ENCODE peak calls at places on chromosomes 6 and 20, in ten cellular contexts. One of them, this sample, is unnamed.

GRCh38 chr6:121333196-121333595 is 1.1 kb downstream of the TBC1D32 start:
- DNase-seq in T follicular helper cell: no peak
- DNase-seq in HS-27A: no peak
- DNase-seq in hypothalamus: no peak
- DNase-seq in GM20000: no peak
- DNase-seq in T-helper 1 cell: no peak
- DNase-seq in stimulated activated naive CD8-positive, alpha-beta T cell treated with anti-CD3 and anti-CD28 coated beads, Interleukin-15, Interleukin-2, amounts not matched to agents 100 U/mL and 50 U/mL, for 24 hours: no peak
- DNase-seq in endothelial cell of umbilical vein: no peak
- DNase-seq in neural progenitor cell: no peak
- DNase-seq in tibial artery: no peak
- DNase-seq in this sample: no peak

GRCh38 chr20:371755-372542 is 8.6 kb upstream of the TRIB3 start:
- DNase-seq in T follicular helper cell: no peak
- DNase-seq in HS-27A: no peak
- DNase-seq in hypothalamus: no peak
- DNase-seq in GM20000: no peak
- DNase-seq in T-helper 1 cell: no peak
- DNase-seq in stimulated activated naive CD8-positive, alpha-beta T cell treated with anti-CD3 and anti-CD28 coated beads, Interleukin-15, Interleukin-2, amounts not matched to agents 100 U/mL and 50 U/mL, for 24 hours: no peak
- DNase-seq in endothelial cell of umbilical vein: peak
- DNase-seq in neural progenitor cell: no peak
- DNase-seq in tibial artery: no peak
- DNase-seq in this sample: peak

GRCh38 chr6:3911614-3912336 is 62.6 kb downstream of the FAM50B start:
- DNase-seq in T follicular helper cell: no peak
- DNase-seq in HS-27A: peak
- DNase-seq in hypothalamus: no peak
- DNase-seq in GM20000: no peak
- DNase-seq in T-helper 1 cell: no peak
- DNase-seq in stimulated activated naive CD8-positive, alpha-beta T cell treated with anti-CD3 and anti-CD28 coated beads, Interleukin-15, Interleukin-2, amounts not matched to agents 100 U/mL and 50 U/mL, for 24 hours: no peak
- DNase-seq in endothelial cell of umbilical vein: peak
- DNase-seq in neural progenitor cell: no peak
- DNase-seq in tibial artery: peak
- DNase-seq in this sample: no peak

GRCh38 chr6:6661684-6662083 is 73.2 kb downstream of the LY86 start:
- DNase-seq in T follicular helper cell: no peak
- DNase-seq in HS-27A: no peak
- DNase-seq in hypothalamus: no peak
- DNase-seq in GM20000: no peak
- DNase-seq in T-helper 1 cell: no peak
- DNase-seq in stimulated activated naive CD8-positive, alpha-beta T cell treated with anti-CD3 and anti-CD28 coated beads, Interleukin-15, Interleukin-2, amounts not matched to agents 100 U/mL and 50 U/mL, for 24 hours: no peak
- DNase-seq in endothelial cell of umbilical vein: peak
- DNase-seq in neural progenitor cell: no peak
- DNase-seq in tibial artery: no peak
- DNase-seq in this sample: peak

GRCh38 chr20:23586735-23587525 is 18.6 kb upstream of the CST9L start:
- DNase-seq in T follicular helper cell: no peak
- DNase-seq in HS-27A: no peak
- DNase-seq in hypothalamus: no peak
- DNase-seq in GM20000: no peak
- DNase-seq in T-helper 1 cell: no peak
- DNase-seq in stimulated activated naive CD8-positive, alpha-beta T cell treated with anti-CD3 and anti-CD28 coated beads, Interleukin-15, Interleukin-2, amounts not matched to agents 100 U/mL and 50 U/mL, for 24 hours: no peak
- DNase-seq in endothelial cell of umbilical vein: no peak
- DNase-seq in neural progenitor cell: no peak
- DNase-seq in tibial artery: no peak
- DNase-seq in this sample: peak

GRCh38 chr6:42365021-42365420 is 86.7 kb downstream of the TRERF1 start:
- DNase-seq in T follicular helper cell: no peak
- DNase-seq in HS-27A: no peak
- DNase-seq in hypothalamus: no peak
- DNase-seq in GM20000: no peak
- DNase-seq in T-helper 1 cell: no peak
- DNase-seq in stimulated activated naive CD8-positive, alpha-beta T cell treated with anti-CD3 and anti-CD28 coated beads, Interleukin-15, Interleukin-2, amounts not matched to agents 100 U/mL and 50 U/mL, for 24 hours: no peak
- DNase-seq in endothelial cell of umbilical vein: no peak
- DNase-seq in neural progenitor cell: no peak
- DNase-seq in tibial artery: no peak
- DNase-seq in this sample: no peak

GRCh38 chr20:13101701-13102100 is 92.9 kb downstream of the SPTLC3 start:
- DNase-seq in T follicular helper cell: no peak
- DNase-seq in HS-27A: peak
- DNase-seq in hypothalamus: no peak
- DNase-seq in GM20000: no peak
- DNase-seq in T-helper 1 cell: no peak
- DNase-seq in stimulated activated naive CD8-positive, alpha-beta T cell treated with anti-CD3 and anti-CD28 coated beads, Interleukin-15, Interleukin-2, amounts not matched to agents 100 U/mL and 50 U/mL, for 24 hours: no peak
- DNase-seq in endothelial cell of umbilical vein: no peak
- DNase-seq in neural progenitor cell: no peak
- DNase-seq in tibial artery: no peak
- DNase-seq in this sample: peak

GRCh38 chr6:154302111-154302752 is 54.4 kb downstream of the IPCEF1 start:
- DNase-seq in T follicular helper cell: no peak
- DNase-seq in HS-27A: no peak
- DNase-seq in hypothalamus: no peak
- DNase-seq in GM20000: peak
- DNase-seq in T-helper 1 cell: no peak
- DNase-seq in stimulated activated naive CD8-positive, alpha-beta T cell treated with anti-CD3 and anti-CD28 coated beads, Interleukin-15, Interleukin-2, amounts not matched to agents 100 U/mL and 50 U/mL, for 24 hours: peak
- DNase-seq in endothelial cell of umbilical vein: no peak
- DNase-seq in neural progenitor cell: no peak
- DNase-seq in tibial artery: no peak
- DNase-seq in this sample: peak

GRCh38 chr6:130306377-130306776 is 59.4 kb upstream of the TMEM200A start:
- DNase-seq in T follicular helper cell: no peak
- DNase-seq in HS-27A: no peak
- DNase-seq in hypothalamus: no peak
- DNase-seq in GM20000: no peak
- DNase-seq in T-helper 1 cell: no peak
- DNase-seq in stimulated activated naive CD8-positive, alpha-beta T cell treated with anti-CD3 and anti-CD28 coated beads, Interleukin-15, Interleukin-2, amounts not matched to agents 100 U/mL and 50 U/mL, for 24 hours: no peak
- DNase-seq in endothelial cell of umbilical vein: no peak
- DNase-seq in neural progenitor cell: no peak
- DNase-seq in tibial artery: no peak
- DNase-seq in this sample: no peak

GRCh38 chr6:127939442-127940066 is 38.7 kb upstream of the THEMIS start:
- DNase-seq in T follicular helper cell: no peak
- DNase-seq in HS-27A: no peak
- DNase-seq in hypothalamus: no peak
- DNase-seq in GM20000: no peak
- DNase-seq in T-helper 1 cell: no peak
- DNase-seq in stimulated activated naive CD8-positive, alpha-beta T cell treated with anti-CD3 and anti-CD28 coated beads, Interleukin-15, Interleukin-2, amounts not matched to agents 100 U/mL and 50 U/mL, for 24 hours: no peak
- DNase-seq in endothelial cell of umbilical vein: peak
- DNase-seq in neural progenitor cell: no peak
- DNase-seq in tibial artery: no peak
- DNase-seq in this sample: no peak

GRCh38 chr6:111267764-111268333 is 180.5 kb downstream of the SLC16A10 start:
- DNase-seq in T follicular helper cell: no peak
- DNase-seq in HS-27A: no peak
- DNase-seq in hypothalamus: no peak
- DNase-seq in GM20000: no peak
- DNase-seq in T-helper 1 cell: no peak
- DNase-seq in stimulated activated naive CD8-positive, alpha-beta T cell treated with anti-CD3 and anti-CD28 coated beads, Interleukin-15, Interleukin-2, amounts not matched to agents 100 U/mL and 50 U/mL, for 24 hours: no peak
- DNase-seq in endothelial cell of umbilical vein: no peak
- DNase-seq in neural progenitor cell: no peak
- DNase-seq in tibial artery: no peak
- DNase-seq in this sample: no peak

GRCh38 chr6:151805286-151805840 is 2.1 kb upstream of the ESR1 start:
- DNase-seq in T follicular helper cell: no peak
- DNase-seq in HS-27A: no peak
- DNase-seq in hypothalamus: no peak
- DNase-seq in GM20000: no peak
- DNase-seq in T-helper 1 cell: no peak
- DNase-seq in stimulated activated naive CD8-positive, alpha-beta T cell treated with anti-CD3 and anti-CD28 coated beads, Interleukin-15, Interleukin-2, amounts not matched to agents 100 U/mL and 50 U/mL, for 24 hours: no peak
- DNase-seq in endothelial cell of umbilical vein: no peak
- DNase-seq in neural progenitor cell: peak
- DNase-seq in tibial artery: peak
- DNase-seq in this sample: no peak

GRCh38 chr6:166862287-166862977 is 93.9 kb downstream of the RNASET2 start:
- DNase-seq in T follicular helper cell: peak
- DNase-seq in HS-27A: no peak
- DNase-seq in hypothalamus: peak
- DNase-seq in GM20000: peak
- DNase-seq in T-helper 1 cell: no peak
- DNase-seq in stimulated activated naive CD8-positive, alpha-beta T cell treated with anti-CD3 and anti-CD28 coated beads, Interleukin-15, Interleukin-2, amounts not matched to agents 100 U/mL and 50 U/mL, for 24 hours: peak
- DNase-seq in endothelial cell of umbilical vein: no peak
- DNase-seq in neural progenitor cell: peak
- DNase-seq in tibial artery: no peak
- DNase-seq in this sample: no peak

GRCh38 chr6:84748331-84748730 is 16.1 kb downstream of the TBX18 start:
- DNase-seq in T follicular helper cell: no peak
- DNase-seq in HS-27A: no peak
- DNase-seq in hypothalamus: no peak
- DNase-seq in GM20000: no peak
- DNase-seq in T-helper 1 cell: no peak
- DNase-seq in stimulated activated naive CD8-positive, alpha-beta T cell treated with anti-CD3 and anti-CD28 coated beads, Interleukin-15, Interleukin-2, amounts not matched to agents 100 U/mL and 50 U/mL, for 24 hours: no peak
- DNase-seq in endothelial cell of umbilical vein: no peak
- DNase-seq in neural progenitor cell: no peak
- DNase-seq in tibial artery: no peak
- DNase-seq in this sample: no peak

GRCh38 chr6:46014511-46015118 is 1.0 kb downstream of the CLIC5 start:
- DNase-seq in T follicular helper cell: peak
- DNase-seq in HS-27A: no peak
- DNase-seq in hypothalamus: no peak
- DNase-seq in GM20000: peak
- DNase-seq in T-helper 1 cell: no peak
- DNase-seq in stimulated activated naive CD8-positive, alpha-beta T cell treated with anti-CD3 and anti-CD28 coated beads, Interleukin-15, Interleukin-2, amounts not matched to agents 100 U/mL and 50 U/mL, for 24 hours: peak
- DNase-seq in endothelial cell of umbilical vein: no peak
- DNase-seq in neural progenitor cell: peak
- DNase-seq in tibial artery: no peak
- DNase-seq in this sample: no peak

GRCh38 chr6:30898750-30899360 is 9.2 kb upstream of the GTF2H4 start:
- DNase-seq in T follicular helper cell: no peak
- DNase-seq in HS-27A: no peak
- DNase-seq in hypothalamus: no peak
- DNase-seq in GM20000: no peak
- DNase-seq in T-helper 1 cell: no peak
- DNase-seq in stimulated activated naive CD8-positive, alpha-beta T cell treated with anti-CD3 and anti-CD28 coated beads, Interleukin-15, Interleukin-2, amounts not matched to agents 100 U/mL and 50 U/mL, for 24 hours: no peak
- DNase-seq in endothelial cell of umbilical vein: no peak
- DNase-seq in neural progenitor cell: no peak
- DNase-seq in tibial artery: no peak
- DNase-seq in this sample: no peak

GRCh38 chr20:4661191-4661590 is 60.5 kb upstream of the PRND start:
- DNase-seq in T follicular helper cell: peak
- DNase-seq in HS-27A: no peak
- DNase-seq in hypothalamus: no peak
- DNase-seq in GM20000: no peak
- DNase-seq in T-helper 1 cell: peak
- DNase-seq in stimulated activated naive CD8-positive, alpha-beta T cell treated with anti-CD3 and anti-CD28 coated beads, Interleukin-15, Interleukin-2, amounts not matched to agents 100 U/mL and 50 U/mL, for 24 hours: peak
- DNase-seq in endothelial cell of umbilical vein: peak
- DNase-seq in neural progenitor cell: no peak
- DNase-seq in tibial artery: no peak
- DNase-seq in this sample: no peak

GRCh38 chr6:46719099-46719498 is 16.1 kb downstream of the PLA2G7 start:
- DNase-seq in T follicular helper cell: no peak
- DNase-seq in HS-27A: no peak
- DNase-seq in hypothalamus: no peak
- DNase-seq in GM20000: no peak
- DNase-seq in T-helper 1 cell: no peak
- DNase-seq in stimulated activated naive CD8-positive, alpha-beta T cell treated with anti-CD3 and anti-CD28 coated beads, Interleukin-15, Interleukin-2, amounts not matched to agents 100 U/mL and 50 U/mL, for 24 hours: no peak
- DNase-seq in endothelial cell of umbilical vein: no peak
- DNase-seq in neural progenitor cell: no peak
- DNase-seq in tibial artery: no peak
- DNase-seq in this sample: peak

GRCh38 chr6:75147512-75147911 is 58.3 kb downstream of the COL12A1 start:
- DNase-seq in T follicular helper cell: no peak
- DNase-seq in HS-27A: no peak
- DNase-seq in hypothalamus: no peak
- DNase-seq in GM20000: peak
- DNase-seq in T-helper 1 cell: no peak
- DNase-seq in stimulated activated naive CD8-positive, alpha-beta T cell treated with anti-CD3 and anti-CD28 coated beads, Interleukin-15, Interleukin-2, amounts not matched to agents 100 U/mL and 50 U/mL, for 24 hours: no peak
- DNase-seq in endothelial cell of umbilical vein: no peak
- DNase-seq in neural progenitor cell: no peak
- DNase-seq in tibial artery: no peak
- DNase-seq in this sample: no peak

GRCh38 chr6:38131527-38131965 is 312.0 kb downstream of the ZFAND3 start:
- DNase-seq in T follicular helper cell: no peak
- DNase-seq in HS-27A: peak
- DNase-seq in hypothalamus: no peak
- DNase-seq in GM20000: peak
- DNase-seq in T-helper 1 cell: no peak
- DNase-seq in stimulated activated naive CD8-positive, alpha-beta T cell treated with anti-CD3 and anti-CD28 coated beads, Interleukin-15, Interleukin-2, amounts not matched to agents 100 U/mL and 50 U/mL, for 24 hours: peak
- DNase-seq in endothelial cell of umbilical vein: no peak
- DNase-seq in neural progenitor cell: no peak
- DNase-seq in tibial artery: no peak
- DNase-seq in this sample: peak

GRCh38 chr6:33247977-33248642 is 23.6 kb downstream of the VPS52 start:
- DNase-seq in T follicular helper cell: peak
- DNase-seq in HS-27A: peak
- DNase-seq in hypothalamus: peak
- DNase-seq in GM20000: peak
- DNase-seq in T-helper 1 cell: peak
- DNase-seq in stimulated activated naive CD8-positive, alpha-beta T cell treated with anti-CD3 and anti-CD28 coated beads, Interleukin-15, Interleukin-2, amounts not matched to agents 100 U/mL and 50 U/mL, for 24 hours: peak
- DNase-seq in endothelial cell of umbilical vein: peak
- DNase-seq in neural progenitor cell: peak
- DNase-seq in tibial artery: peak
- DNase-seq in this sample: peak

GRCh38 chr20:16970751-16971150 is 222.6 kb downstream of the OTOR start:
- DNase-seq in T follicular helper cell: no peak
- DNase-seq in HS-27A: no peak
- DNase-seq in hypothalamus: no peak
- DNase-seq in GM20000: no peak
- DNase-seq in T-helper 1 cell: no peak
- DNase-seq in stimulated activated naive CD8-positive, alpha-beta T cell treated with anti-CD3 and anti-CD28 coated beads, Interleukin-15, Interleukin-2, amounts not matched to agents 100 U/mL and 50 U/mL, for 24 hours: no peak
- DNase-seq in endothelial cell of umbilical vein: no peak
- DNase-seq in neural progenitor cell: no peak
- DNase-seq in tibial artery: no peak
- DNase-seq in this sample: no peak

GRCh38 chr20:62025832-62026563 is 39.7 kb downstream of the TAF4 start:
- DNase-seq in T follicular helper cell: no peak
- DNase-seq in HS-27A: no peak
- DNase-seq in hypothalamus: no peak
- DNase-seq in GM20000: peak
- DNase-seq in T-helper 1 cell: no peak
- DNase-seq in stimulated activated naive CD8-positive, alpha-beta T cell treated with anti-CD3 and anti-CD28 coated beads, Interleukin-15, Interleukin-2, amounts not matched to agents 100 U/mL and 50 U/mL, for 24 hours: no peak
- DNase-seq in endothelial cell of umbilical vein: peak
- DNase-seq in neural progenitor cell: no peak
- DNase-seq in tibial artery: no peak
- DNase-seq in this sample: no peak

GRCh38 chr20:47429409-47429808 is 72.3 kb upstream of the NCOA3 start:
- DNase-seq in T follicular helper cell: no peak
- DNase-seq in HS-27A: no peak
- DNase-seq in hypothalamus: no peak
- DNase-seq in GM20000: no peak
- DNase-seq in T-helper 1 cell: no peak
- DNase-seq in stimulated activated naive CD8-positive, alpha-beta T cell treated with anti-CD3 and anti-CD28 coated beads, Interleukin-15, Interleukin-2, amounts not matched to agents 100 U/mL and 50 U/mL, for 24 hours: no peak
- DNase-seq in endothelial cell of umbilical vein: no peak
- DNase-seq in neural progenitor cell: no peak
- DNase-seq in tibial artery: no peak
- DNase-seq in this sample: no peak

GRCh38 chr20:51354769-51355319 is 187.7 kb downstream of the NFATC2 start:
- DNase-seq in T follicular helper cell: no peak
- DNase-seq in HS-27A: no peak
- DNase-seq in hypothalamus: no peak
- DNase-seq in GM20000: no peak
- DNase-seq in T-helper 1 cell: no peak
- DNase-seq in stimulated activated naive CD8-positive, alpha-beta T cell treated with anti-CD3 and anti-CD28 coated beads, Interleukin-15, Interleukin-2, amounts not matched to agents 100 U/mL and 50 U/mL, for 24 hours: no peak
- DNase-seq in endothelial cell of umbilical vein: peak
- DNase-seq in neural progenitor cell: no peak
- DNase-seq in tibial artery: no peak
- DNase-seq in this sample: no peak

GRCh38 chr6:90124904-90125510 is 171.6 kb downstream of the BACH2 start:
- DNase-seq in T follicular helper cell: no peak
- DNase-seq in HS-27A: no peak
- DNase-seq in hypothalamus: no peak
- DNase-seq in GM20000: no peak
- DNase-seq in T-helper 1 cell: no peak
- DNase-seq in stimulated activated naive CD8-positive, alpha-beta T cell treated with anti-CD3 and anti-CD28 coated beads, Interleukin-15, Interleukin-2, amounts not matched to agents 100 U/mL and 50 U/mL, for 24 hours: no peak
- DNase-seq in endothelial cell of umbilical vein: no peak
- DNase-seq in neural progenitor cell: no peak
- DNase-seq in tibial artery: no peak
- DNase-seq in this sample: no peak

GRCh38 chr20:3704085-3704484 is 8.3 kb downstream of the SIGLEC1 start:
- DNase-seq in T follicular helper cell: no peak
- DNase-seq in HS-27A: no peak
- DNase-seq in hypothalamus: no peak
- DNase-seq in GM20000: no peak
- DNase-seq in T-helper 1 cell: no peak
- DNase-seq in stimulated activated naive CD8-positive, alpha-beta T cell treated with anti-CD3 and anti-CD28 coated beads, Interleukin-15, Interleukin-2, amounts not matched to agents 100 U/mL and 50 U/mL, for 24 hours: no peak
- DNase-seq in endothelial cell of umbilical vein: no peak
- DNase-seq in neural progenitor cell: no peak
- DNase-seq in tibial artery: no peak
- DNase-seq in this sample: no peak

GRCh38 chr6:91305755-91306154 is 718.9 kb upstream of the MAP3K7 start:
- DNase-seq in T follicular helper cell: no peak
- DNase-seq in HS-27A: no peak
- DNase-seq in hypothalamus: no peak
- DNase-seq in GM20000: no peak
- DNase-seq in T-helper 1 cell: no peak
- DNase-seq in stimulated activated naive CD8-positive, alpha-beta T cell treated with anti-CD3 and anti-CD28 coated beads, Interleukin-15, Interleukin-2, amounts not matched to agents 100 U/mL and 50 U/mL, for 24 hours: no peak
- DNase-seq in endothelial cell of umbilical vein: no peak
- DNase-seq in neural progenitor cell: no peak
- DNase-seq in tibial artery: no peak
- DNase-seq in this sample: no peak